ENCODE peak calls at places on chromosome 9, in ten cellular contexts. One of them, this sample, is unnamed.

GRCh38 chr9:93419023-93419422 is 32.5 kb upstream of the FAM120A start:
- DNase-seq in nephron progenitor cell: no peak
- DNase-seq in A673: no peak
- DNase-seq in epithelial cell of proximal tubule: no peak
- DNase-seq in B cell: no peak
- DNase-seq in coronary artery: no peak
- DNase-seq in lower leg skin: no peak
- DNase-seq in tibial nerve: no peak
- DNase-seq in psoas muscle: no peak
- DNase-seq in dorsolateral prefrontal cortex: no peak
- DNase-seq in this sample: no peak

GRCh38 chr9:115267788-115268187 is 149.8 kb upstream of the TNC start:
- DNase-seq in B cell: no peak
- DNase-seq in psoas muscle: no peak
- DNase-seq in tibial nerve: no peak
- DNase-seq in dorsolateral prefrontal cortex: no peak
- DNase-seq in epithelial cell of proximal tubule: no peak
- DNase-seq in coronary artery: no peak
- DNase-seq in A673: peak; percentile 30
- DNase-seq in nephron progenitor cell: peak; percentile 24
- DNase-seq in lower leg skin: no peak
- DNase-seq in this sample: no peak

GRCh38 chr9:12628546-12628945 is 64.6 kb upstream of the TYRP1 start:
- DNase-seq in nephron progenitor cell: no peak
- DNase-seq in epithelial cell of proximal tubule: no peak
- DNase-seq in B cell: no peak
- DNase-seq in coronary artery: no peak
- DNase-seq in dorsolateral prefrontal cortex: no peak
- DNase-seq in tibial nerve: no peak
- DNase-seq in lower leg skin: no peak
- DNase-seq in A673: no peak
- DNase-seq in psoas muscle: no peak
- DNase-seq in this sample: no peak

GRCh38 chr9:27618066-27618465 is 44.8 kb upstream of the C9orf72 start:
- DNase-seq in epithelial cell of proximal tubule: no peak
- DNase-seq in B cell: no peak
- DNase-seq in lower leg skin: no peak
- DNase-seq in dorsolateral prefrontal cortex: no peak
- DNase-seq in coronary artery: no peak
- DNase-seq in nephron progenitor cell: no peak
- DNase-seq in A673: no peak
- DNase-seq in psoas muscle: no peak
- DNase-seq in tibial nerve: no peak
- DNase-seq in this sample: no peak

GRCh38 chr9:124551472-124552339 is 44.5 kb upstream of the NR5A1 start:
- DNase-seq in lower leg skin: no peak
- DNase-seq in A673: peak; percentile 73
- DNase-seq in psoas muscle: no peak
- DNase-seq in epithelial cell of proximal tubule: peak; percentile 47
- DNase-seq in coronary artery: no peak
- DNase-seq in dorsolateral prefrontal cortex: peak; percentile 67
- DNase-seq in nephron progenitor cell: peak; percentile 59
- DNase-seq in tibial nerve: no peak
- DNase-seq in B cell: no peak
- DNase-seq in this sample: peak; percentile 38

GRCh38 chr9:38178282-38178681 is 109.3 kb upstream of the SHB start:
- DNase-seq in epithelial cell of proximal tubule: no peak
- DNase-seq in tibial nerve: no peak
- DNase-seq in nephron progenitor cell: no peak
- DNase-seq in lower leg skin: no peak
- DNase-seq in psoas muscle: no peak
- DNase-seq in A673: no peak
- DNase-seq in B cell: no peak
- DNase-seq in dorsolateral prefrontal cortex: no peak
- DNase-seq in coronary artery: no peak
- DNase-seq in this sample: no peak

GRCh38 chr9:87065981-87066380 is 118.7 kb upstream of the GAS1 start:
- DNase-seq in epithelial cell of proximal tubule: no peak
- DNase-seq in tibial nerve: no peak
- DNase-seq in psoas muscle: no peak
- DNase-seq in lower leg skin: no peak
- DNase-seq in dorsolateral prefrontal cortex: no peak
- DNase-seq in B cell: no peak
- DNase-seq in nephron progenitor cell: no peak
- DNase-seq in coronary artery: no peak
- DNase-seq in A673: no peak
- DNase-seq in this sample: no peak

GRCh38 chr9:125240649-125240999 is 519 bp downstream of the HSPA5 start:
- DNase-seq in B cell: peak; percentile 24
- DNase-seq in psoas muscle: peak; percentile 61
- DNase-seq in nephron progenitor cell: no peak
- DNase-seq in dorsolateral prefrontal cortex: no peak
- DNase-seq in coronary artery: no peak
- DNase-seq in lower leg skin: no peak
- DNase-seq in tibial nerve: peak; percentile 11
- DNase-seq in epithelial cell of proximal tubule: no peak
- DNase-seq in A673: peak; percentile 41
- DNase-seq in this sample: peak; percentile 42

GRCh38 chr9:138021251-138022056 is 143.9 kb downstream of the CACNA1B start:
- DNase-seq in B cell: no peak
- DNase-seq in epithelial cell of proximal tubule: no peak
- DNase-seq in coronary artery: no peak
- DNase-seq in nephron progenitor cell: no peak
- DNase-seq in psoas muscle: no peak
- DNase-seq in lower leg skin: peak; percentile 71
- DNase-seq in dorsolateral prefrontal cortex: peak; percentile 33
- DNase-seq in A673: no peak
- DNase-seq in tibial nerve: no peak
- DNase-seq in this sample: no peak

GRCh38 chr9:138022756-138023393 is 145.3 kb downstream of the CACNA1B start:
- DNase-seq in lower leg skin: peak; percentile 75
- DNase-seq in B cell: no peak
- DNase-seq in psoas muscle: no peak
- DNase-seq in nephron progenitor cell: peak; percentile 46
- DNase-seq in epithelial cell of proximal tubule: no peak
- DNase-seq in coronary artery: no peak
- DNase-seq in dorsolateral prefrontal cortex: peak; percentile 34
- DNase-seq in tibial nerve: no peak
- DNase-seq in A673: no peak
- DNase-seq in this sample: peak; percentile 22

GRCh38 chr9:138023394-138024124 is 146.0 kb downstream of the CACNA1B start:
- DNase-seq in lower leg skin: peak; percentile 52
- DNase-seq in dorsolateral prefrontal cortex: peak; percentile 34
- DNase-seq in A673: no peak
- DNase-seq in coronary artery: no peak
- DNase-seq in psoas muscle: no peak
- DNase-seq in nephron progenitor cell: peak; percentile 50
- DNase-seq in tibial nerve: no peak
- DNase-seq in epithelial cell of proximal tubule: no peak
- DNase-seq in B cell: no peak
- DNase-seq in this sample: peak; percentile 20

GRCh38 chr9:138020795-138021182 is 143.2 kb downstream of the CACNA1B start:
- DNase-seq in psoas muscle: no peak
- DNase-seq in A673: no peak
- DNase-seq in epithelial cell of proximal tubule: no peak
- DNase-seq in B cell: no peak
- DNase-seq in dorsolateral prefrontal cortex: peak; percentile 30
- DNase-seq in coronary artery: no peak
- DNase-seq in lower leg skin: peak; percentile 67
- DNase-seq in nephron progenitor cell: no peak
- DNase-seq in tibial nerve: no peak
- DNase-seq in this sample: peak; percentile 20

DNA sequence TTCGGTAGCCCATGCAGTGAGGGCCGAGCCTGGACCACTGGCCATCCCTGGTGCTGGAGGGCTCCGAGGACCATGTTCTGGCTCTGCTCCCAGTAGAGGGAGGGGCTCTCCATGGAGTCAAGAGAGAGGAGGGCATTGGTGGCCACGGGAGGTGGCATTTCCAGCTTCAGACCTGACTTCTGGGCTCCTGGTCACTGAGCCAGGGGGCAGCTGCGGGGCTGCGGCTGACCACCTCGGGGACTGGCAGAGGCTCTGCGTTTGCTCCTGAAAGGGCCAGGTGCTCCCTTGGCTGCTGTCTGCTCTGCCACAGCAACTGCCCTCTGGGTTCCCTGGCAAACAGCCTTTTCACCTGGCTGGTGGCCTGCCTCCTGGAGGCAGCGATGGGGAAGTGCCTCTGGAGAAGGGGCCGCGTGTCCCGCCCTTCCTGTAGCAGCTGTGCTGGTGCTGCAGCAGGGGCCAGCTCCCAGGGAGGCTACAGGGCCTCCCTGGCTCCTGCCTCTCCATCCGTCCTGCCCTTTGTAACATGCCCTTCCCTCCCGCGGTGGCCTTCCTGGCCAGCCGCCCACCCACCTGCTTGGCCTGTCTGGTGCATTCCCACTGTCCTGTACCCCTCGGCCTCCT is 144.6 kb downstream of the CACNA1B start:
- DNase-seq in tibial nerve: no peak
- DNase-seq in lower leg skin: peak; percentile 70
- DNase-seq in nephron progenitor cell: peak; percentile 51
- DNase-seq in B cell: no peak
- DNase-seq in coronary artery: no peak
- DNase-seq in dorsolateral prefrontal cortex: peak; percentile 32
- DNase-seq in A673: peak; percentile 56
- DNase-seq in psoas muscle: no peak
- DNase-seq in epithelial cell of proximal tubule: no peak
- DNase-seq in this sample: peak; percentile 59
- TF ChIP-seq CTCF in tibial nerve: no peak
- TF ChIP-seq CTCF in lower leg skin: no peak
- TF ChIP-seq CTCF in nephron progenitor cell: peak; percentile 53
- TF ChIP-seq CTCF in B cell: no peak
- TF ChIP-seq CTCF in coronary artery: no peak
- TF ChIP-seq CTCF in dorsolateral prefrontal cortex: no peak
- TF ChIP-seq CTCF in A673: peak; percentile 58
- TF ChIP-seq CTCF in psoas muscle: no peak
- TF ChIP-seq CTCF in epithelial cell of proximal tubule: peak; percentile 31
- TF ChIP-seq CTCF in this sample: no peak

GRCh38 chr9:5628183-5628529 is 751 bp upstream of the RIC1 start:
- DNase-seq in tibial nerve: no peak
- DNase-seq in dorsolateral prefrontal cortex: no peak
- DNase-seq in coronary artery: no peak
- DNase-seq in lower leg skin: no peak
- DNase-seq in psoas muscle: no peak
- DNase-seq in B cell: no peak
- DNase-seq in nephron progenitor cell: no peak
- DNase-seq in epithelial cell of proximal tubule: no peak
- DNase-seq in A673: no peak
- DNase-seq in this sample: no peak

GRCh38 chr9:5630038-5630507 is 1.2 kb downstream of the RIC1 start:
- DNase-seq in epithelial cell of proximal tubule: no peak
- DNase-seq in tibial nerve: no peak
- DNase-seq in coronary artery: no peak
- DNase-seq in dorsolateral prefrontal cortex: no peak
- DNase-seq in nephron progenitor cell: no peak
- DNase-seq in lower leg skin: no peak
- DNase-seq in A673: peak; percentile 47
- DNase-seq in B cell: no peak
- DNase-seq in psoas muscle: no peak
- DNase-seq in this sample: no peak

GRCh38 chr9:5626727-5627634 is 1.9 kb upstream of the RIC1 start:
- DNase-seq in epithelial cell of proximal tubule: no peak
- DNase-seq in B cell: peak; percentile 56
- DNase-seq in lower leg skin: no peak
- DNase-seq in psoas muscle: peak; percentile 51
- DNase-seq in nephron progenitor cell: no peak
- DNase-seq in tibial nerve: peak; percentile 61
- DNase-seq in A673: peak; percentile 86
- DNase-seq in coronary artery: no peak
- DNase-seq in dorsolateral prefrontal cortex: no peak
- DNase-seq in this sample: peak; percentile 79

GRCh38 chr9:5629312-5630037 is 568 bp downstream of the RIC1 start:
- DNase-seq in lower leg skin: peak; percentile 93
- DNase-seq in epithelial cell of proximal tubule: no peak
- DNase-seq in psoas muscle: peak; percentile 60
- DNase-seq in A673: peak; percentile 59
- DNase-seq in dorsolateral prefrontal cortex: peak; percentile 59
- DNase-seq in B cell: no peak
- DNase-seq in tibial nerve: peak; percentile 34
- DNase-seq in coronary artery: peak; percentile 83
- DNase-seq in nephron progenitor cell: peak; percentile 64
- DNase-seq in this sample: peak; percentile 53

GRCh38 chr9:5628530-5629311 is at the start of gene RIC1:
- DNase-seq in B cell: peak; percentile 97
- DNase-seq in psoas muscle: peak; percentile 92
- DNase-seq in epithelial cell of proximal tubule: no peak
- DNase-seq in nephron progenitor cell: peak; percentile 85
- DNase-seq in dorsolateral prefrontal cortex: peak; percentile 90
- DNase-seq in tibial nerve: peak; percentile 86
- DNase-seq in lower leg skin: peak; percentile 98
- DNase-seq in A673: peak; percentile 96
- DNase-seq in coronary artery: peak; percentile 96
- DNase-seq in this sample: peak; percentile 96
- TF ChIP-seq CTCF in B cell: no peak
- TF ChIP-seq CTCF in psoas muscle: no peak
- TF ChIP-seq CTCF in epithelial cell of proximal tubule: no peak
- TF ChIP-seq CTCF in nephron progenitor cell: no peak
- TF ChIP-seq CTCF in dorsolateral prefrontal cortex: peak; percentile 34
- TF ChIP-seq CTCF in tibial nerve: no peak
- TF ChIP-seq CTCF in lower leg skin: no peak
- TF ChIP-seq CTCF in A673: no peak
- TF ChIP-seq CTCF in coronary artery: no peak
- TF ChIP-seq CTCF in this sample: no peak

GRCh38 chr9:131420913-131421312 is 27.0 kb downstream of the PRRC2B start:
- DNase-seq in lower leg skin: no peak
- DNase-seq in psoas muscle: no peak
- DNase-seq in A673: no peak
- DNase-seq in epithelial cell of proximal tubule: no peak
- DNase-seq in tibial nerve: no peak
- DNase-seq in B cell: no peak
- DNase-seq in dorsolateral prefrontal cortex: no peak
- DNase-seq in coronary artery: no peak
- DNase-seq in nephron progenitor cell: no peak
- DNase-seq in this sample: no peak
- TF ChIP-seq CTCF in lower leg skin: no peak
- TF ChIP-seq CTCF in psoas muscle: no peak
- TF ChIP-seq CTCF in A673: no peak
- TF ChIP-seq CTCF in epithelial cell of proximal tubule: peak; percentile 6
- TF ChIP-seq CTCF in tibial nerve: no peak
- TF ChIP-seq CTCF in B cell: no peak
- TF ChIP-seq CTCF in dorsolateral prefrontal cortex: no peak
- TF ChIP-seq CTCF in coronary artery: no peak
- TF ChIP-seq CTCF in nephron progenitor cell: no peak
- TF ChIP-seq CTCF in this sample: no peak

DNA sequence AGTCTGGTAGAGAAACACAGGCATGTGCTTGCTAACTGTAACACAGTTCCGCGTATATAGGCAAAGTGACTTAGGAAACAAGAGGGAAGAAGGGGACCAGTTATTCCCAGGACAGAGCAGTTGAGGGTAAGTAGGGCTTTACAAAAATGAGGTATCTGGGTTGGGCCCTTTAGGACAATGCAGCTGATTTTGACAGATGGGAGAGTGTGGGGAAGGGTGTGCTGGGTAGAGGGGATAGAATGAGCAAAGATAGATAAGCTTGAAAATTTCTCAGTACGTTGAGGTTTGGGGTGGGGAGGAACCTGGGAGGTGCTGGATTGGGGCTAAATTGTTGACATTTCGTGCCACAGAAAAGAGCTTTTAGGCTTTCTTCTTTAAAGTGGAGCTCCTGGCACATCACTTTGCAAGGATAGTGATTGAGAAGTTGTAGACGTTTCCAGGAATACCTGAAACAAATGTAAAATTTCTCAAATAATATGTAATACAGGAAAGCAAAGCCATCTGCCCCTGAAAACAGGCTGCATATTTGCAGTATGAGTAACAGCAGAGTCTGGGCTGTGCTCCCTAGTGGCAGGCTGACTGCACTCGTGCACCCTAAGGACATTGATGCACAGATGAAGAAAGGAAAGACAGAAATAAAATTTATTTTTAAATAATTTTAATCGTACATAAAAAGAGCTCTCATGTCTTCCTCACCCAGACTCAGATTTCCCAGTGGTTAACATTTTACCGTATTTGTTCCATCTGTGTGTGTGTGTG is 145.0 kb upstream of the DMRT1 start:
- DNase-seq in tibial nerve: no peak
- DNase-seq in nephron progenitor cell: no peak
- DNase-seq in lower leg skin: no peak
- DNase-seq in A673: peak; percentile 27
- DNase-seq in psoas muscle: no peak
- DNase-seq in B cell: no peak
- DNase-seq in epithelial cell of proximal tubule: no peak
- DNase-seq in dorsolateral prefrontal cortex: no peak
- DNase-seq in coronary artery: no peak
- DNase-seq in this sample: no peak
- TF ChIP-seq CTCF in tibial nerve: no peak
- TF ChIP-seq CTCF in nephron progenitor cell: no peak
- TF ChIP-seq CTCF in lower leg skin: no peak
- TF ChIP-seq CTCF in A673: no peak
- TF ChIP-seq CTCF in psoas muscle: peak; percentile 12
- TF ChIP-seq CTCF in B cell: no peak
- TF ChIP-seq CTCF in epithelial cell of proximal tubule: peak; percentile 41
- TF ChIP-seq CTCF in dorsolateral prefrontal cortex: peak; percentile 49
- TF ChIP-seq CTCF in coronary artery: no peak
- TF ChIP-seq CTCF in this sample: no peak

This sample was measured in GM13976.